ENCODE peak calls at places on chromosomes 2 and 18, in ten cellular contexts. L is left ventricle myocardium superior; H is lower leg skin; V is aorta; B is activated gamma-delta T cell treated with Interleukin-2 at 50 U/mL for 16 hours; M is heart left ventricle; W is B cell; U is right cardiac atrium; G is stimulated activated CD8-positive, alpha-beta memory T cell treated with anti-CD3 and anti-CD28 coated beads, Interleukin-4, amount 100 ng/mL, for 4 hours; D is tibial nerve. Y is an unnamed sample.

GRCh38 chr2:18792226-18792629 is 202.9 kb upstream of the NT5C1B start:
- DNase-seq in L (no peak), H (no peak), V (no peak), B (no peak), M (no peak), W (no peak), U (no peak), G (no peak), D (no peak), Y (no peak)

GRCh38 chr2:59584958-59585357 is 968.5 kb downstream of the BCL11A start:
- DNase-seq in L (no peak), H (no peak), V (no peak), B (no peak), M (no peak), W (no peak), U (no peak), G (no peak), D (no peak), Y (no peak)

GRCh38 chr2:120879401-120880295 is 144.0 kb downstream of the GLI2 start:
- DNase-seq in L (no peak), H (no peak), V (peak; percentile 77), B (no peak), M (no peak), W (no peak), U (no peak), G (no peak), D (no peak), Y (no peak)

GRCh38 chr2:119260636-119261497 is 37.2 kb downstream of the STEAP3 start:
- DNase-seq in L (no peak), H (no peak), V (no peak), B (no peak), M (no peak), W (no peak), U (no peak), G (no peak), D (no peak), Y (no peak)

GRCh38 chr2:47070920-47071824 is 83.9 kb downstream of the STPG4 start:
- DNase-seq in L (peak; percentile 83), H (peak; percentile 95), V (peak; percentile 90), B (peak; percentile 59), M (peak; percentile 84), W (peak; percentile 53), U (peak; percentile 89), G (no peak), D (peak; percentile 84), Y (peak; percentile 88)

GRCh38 chr2:200469708-200470600 is 39.9 kb downstream of the KCTD18 start:
- DNase-seq in L (peak; percentile 51), H (no peak), V (no peak), B (no peak), M (no peak), W (no peak), U (no peak), G (no peak), D (no peak), Y (no peak)

GRCh38 chr2:70946832-70947442 is 11.2 kb downstream of the ATP6V1B1 start:
- DNase-seq in L (no peak), H (peak; percentile 86), V (peak; percentile 65), B (peak; percentile 33), M (peak; percentile 29), W (peak; percentile 47), U (peak; percentile 23), G (peak; percentile 11), D (peak; percentile 57), Y (no peak)

GRCh38 chr2:237213325-237214040 is 127.8 kb downstream of the COPS8 start:
- DNase-seq in L (peak; percentile 74), H (peak; percentile 90), V (peak; percentile 82), B (no peak), M (no peak), W (no peak), U (peak; percentile 83), G (no peak), D (no peak), Y (peak; percentile 87)

GRCh38 chr2:112137516-112138142 is 556 bp upstream of the FBLN7 start:
- DNase-seq in L (no peak), H (peak; percentile 83), V (no peak), B (no peak), M (no peak), W (peak; percentile 49), U (no peak), G (no peak), D (no peak), Y (no peak)

GRCh38 chr2:74690571-74690970 is 36.5 kb downstream of the SEMA4F start:
- DNase-seq in L (no peak), H (no peak), V (no peak), B (no peak), M (no peak), W (no peak), U (no peak), G (no peak), D (peak; percentile 19), Y (no peak)

GRCh38 chr2:212892193-212892592 is 259.2 kb downstream of the IKZF2 start:
- DNase-seq in L (no peak), H (no peak), V (no peak), B (no peak), M (no peak), W (no peak), U (no peak), G (no peak), D (peak; percentile 7), Y (no peak)

GRCh38 chr2:150013011-150013410 is 425.4 kb upstream of the MMADHC start:
- DNase-seq in L (no peak), H (no peak), V (no peak), B (no peak), M (no peak), W (no peak), U (no peak), G (no peak), D (peak; percentile 13), Y (no peak)

GRCh38 chr2:69683170-69683971 is 39.8 kb upstream of the AAK1 start:
- DNase-seq in L (no peak), H (no peak), V (no peak), B (no peak), M (peak; percentile 67), W (no peak), U (no peak), G (no peak), D (no peak), Y (no peak)

GRCh38 chr2:27431395-27431794 is 3.0 kb downstream of the NRBP1 start:
- DNase-seq in L (no peak), H (no peak), V (no peak), B (no peak), M (no peak), W (no peak), U (no peak), G (no peak), D (no peak), Y (no peak)

GRCh38 chr2:28080911-28081310 is 190.4 kb downstream of the BABAM2 start:
- DNase-seq in L (no peak), H (no peak), V (no peak), B (no peak), M (no peak), W (no peak), U (peak; percentile 36), G (no peak), D (no peak), Y (no peak)

GRCh38 chr2:156653670-156654069 is 217.5 kb downstream of the GPD2 start:
- DNase-seq in L (no peak), H (no peak), V (no peak), B (no peak), M (no peak), W (no peak), U (no peak), G (no peak), D (no peak), Y (no peak)

GRCh38 chr2:143390185-143390584 is 261.0 kb downstream of the ARHGAP15 start:
- DNase-seq in L (no peak), H (no peak), V (no peak), B (no peak), M (no peak), W (no peak), U (no peak), G (no peak), D (no peak), Y (no peak)

GRCh38 chr18:54742120-54742519 is 86.2 kb upstream of the RAB27B start:
- DNase-seq in L (no peak), H (no peak), V (no peak), B (no peak), M (no peak), W (no peak), U (no peak), G (no peak), D (no peak), Y (no peak)

GRCh38 chr2:21361406-21361805 is 237.6 kb downstream of the TDRD15 start:
- DNase-seq in L (no peak), H (no peak), V (no peak), B (no peak), M (no peak), W (no peak), U (no peak), G (no peak), D (no peak), Y (no peak)

GRCh38 chr2:127591221-127591923 is 54.6 kb upstream of the GPR17 start:
- DNase-seq in L (peak; percentile 81), H (peak; percentile 86), V (peak; percentile 80), B (peak; percentile 52), M (peak; percentile 49), W (peak; percentile 80), U (peak; percentile 80), G (peak; percentile 18), D (peak; percentile 32), Y (no peak)

GRCh38 chr18:45171575-45172225 is 443.6 kb upstream of the SLC14A2 start:
- DNase-seq in L (peak; percentile 28), H (no peak), V (no peak), B (no peak), M (no peak), W (no peak), U (no peak), G (no peak), D (peak; percentile 26), Y (no peak)

GRCh38 chr2:188320861-188321260 is 29.2 kb downstream of the GULP1 start:
- DNase-seq in L (no peak), H (no peak), V (no peak), B (no peak), M (no peak), W (no peak), U (no peak), G (no peak), D (no peak), Y (no peak)

GRCh38 chr2:240762971-240763370 is 57.0 kb downstream of the KIF1A start:
- DNase-seq in L (no peak), H (no peak), V (no peak), B (no peak), M (no peak), W (no peak), U (no peak), G (no peak), D (no peak), Y (no peak)

GRCh38 chr2:128611421-128612320 is 293.0 kb upstream of the HS6ST1 start:
- DNase-seq in L (no peak), H (no peak), V (peak; percentile 67), B (no peak), M (no peak), W (no peak), U (no peak), G (no peak), D (no peak), Y (peak; percentile 39)

GRCh38 chr18:10476430-10476829 is 22.0 kb downstream of the APCDD1 start:
- DNase-seq in L (no peak), H (no peak), V (no peak), B (no peak), M (no peak), W (no peak), U (no peak), G (no peak), D (no peak), Y (no peak)

GRCh38 chr18:38796762-38797161 is 1231.2 kb upstream of the CELF4 start:
- DNase-seq in L (no peak), H (no peak), V (no peak), B (no peak), M (no peak), W (no peak), U (no peak), G (no peak), D (no peak), Y (no peak)

GRCh38 chr2:120929829-120930228 is 194.2 kb downstream of the GLI2 start:
- DNase-seq in L (no peak), H (no peak), V (no peak), B (no peak), M (no peak), W (no peak), U (peak; percentile 20), G (no peak), D (no peak), Y (no peak)

GRCh38 chr18:11293794-11294193 is 144.4 kb upstream of the PIEZO2 start:
- DNase-seq in L (no peak), H (no peak), V (no peak), B (no peak), M (no peak), W (no peak), U (no peak), G (no peak), D (no peak), Y (no peak)